ENCODE peak calls at places on chromosome 21, in eight cellular contexts. One of them, this sample, is unnamed.

GRCh38 chr21:41326414-41327080 is 9.9 kb downstream of the FAM3B start:
- DNase-seq in substantia nigra: no peak
- DNase-seq in aorta: no peak
- DNase-seq in CD8-positive, alpha-beta memory T cell: no peak
- DNase-seq in psoas muscle: no peak
- DNase-seq in mammary epithelial cell: no peak
- DNase-seq in breast epithelium: no peak
- DNase-seq in fibroblast of lung: no peak
- DNase-seq in this sample: no peak

GRCh38 chr21:18801468-18801867 is 397.9 kb upstream of the TMPRSS15 start:
- DNase-seq in fibroblast of lung: peak
- DNase-seq in breast epithelium: no peak
- DNase-seq in psoas muscle: no peak
- DNase-seq in CD8-positive, alpha-beta memory T cell: no peak
- DNase-seq in aorta: no peak
- DNase-seq in substantia nigra: no peak
- DNase-seq in mammary epithelial cell: no peak
- DNase-seq in this sample: no peak

GRCh38 chr21:17436626-17437111 is 76.2 kb upstream of the CXADR start:
- DNase-seq in aorta: no peak
- DNase-seq in mammary epithelial cell: no peak
- DNase-seq in breast epithelium: no peak
- DNase-seq in psoas muscle: no peak
- DNase-seq in fibroblast of lung: no peak
- DNase-seq in CD8-positive, alpha-beta memory T cell: no peak
- DNase-seq in substantia nigra: no peak
- DNase-seq in this sample: no peak

GRCh38 chr21:14488805-14489204 is 57.3 kb downstream of the SAMSN1 start:
- DNase-seq in breast epithelium: no peak
- DNase-seq in aorta: no peak
- DNase-seq in mammary epithelial cell: no peak
- DNase-seq in substantia nigra: no peak
- DNase-seq in psoas muscle: no peak
- DNase-seq in fibroblast of lung: no peak
- DNase-seq in CD8-positive, alpha-beta memory T cell: no peak
- DNase-seq in this sample: no peak

GRCh38 chr21:27740084-27740483 is 773.2 kb upstream of the ADAMTS5 start:
- DNase-seq in psoas muscle: no peak
- DNase-seq in mammary epithelial cell: no peak
- DNase-seq in CD8-positive, alpha-beta memory T cell: no peak
- DNase-seq in substantia nigra: no peak
- DNase-seq in fibroblast of lung: no peak
- DNase-seq in breast epithelium: no peak
- DNase-seq in aorta: no peak
- DNase-seq in this sample: no peak

GRCh38 chr21:40615503-40616376 is 231.2 kb downstream of the DSCAM start:
- DNase-seq in mammary epithelial cell: peak
- DNase-seq in CD8-positive, alpha-beta memory T cell: no peak
- DNase-seq in substantia nigra: no peak
- DNase-seq in aorta: no peak
- DNase-seq in breast epithelium: no peak
- DNase-seq in fibroblast of lung: peak
- DNase-seq in psoas muscle: no peak
- DNase-seq in this sample: peak

GRCh38 chr21:33828577-33828976 is 87.0 kb downstream of the ATP5PO start:
- DNase-seq in CD8-positive, alpha-beta memory T cell: no peak
- DNase-seq in breast epithelium: no peak
- DNase-seq in fibroblast of lung: no peak
- DNase-seq in aorta: no peak
- DNase-seq in psoas muscle: no peak
- DNase-seq in substantia nigra: no peak
- DNase-seq in mammary epithelial cell: no peak
- DNase-seq in this sample: no peak

GRCh38 chr21:26842976-26843911 is 2.0 kb downstream of the ADAMTS1 start:
- DNase-seq in fibroblast of lung: peak
- DNase-seq in substantia nigra: peak
- DNase-seq in breast epithelium: peak
- DNase-seq in aorta: peak
- DNase-seq in CD8-positive, alpha-beta memory T cell: no peak
- DNase-seq in mammary epithelial cell: peak
- DNase-seq in psoas muscle: peak
- DNase-seq in this sample: peak

GRCh38 chr21:17427831-17428483 is 84.9 kb upstream of the CXADR start:
- DNase-seq in psoas muscle: no peak
- DNase-seq in CD8-positive, alpha-beta memory T cell: no peak
- DNase-seq in mammary epithelial cell: no peak
- DNase-seq in aorta: no peak
- DNase-seq in breast epithelium: no peak
- DNase-seq in fibroblast of lung: no peak
- DNase-seq in substantia nigra: no peak
- DNase-seq in this sample: no peak

GRCh38 chr21:41832230-41833137 is 46.7 kb downstream of the PRDM15 start:
- DNase-seq in aorta: peak
- DNase-seq in breast epithelium: no peak
- DNase-seq in CD8-positive, alpha-beta memory T cell: no peak
- DNase-seq in mammary epithelial cell: no peak
- DNase-seq in substantia nigra: no peak
- DNase-seq in fibroblast of lung: no peak
- DNase-seq in psoas muscle: no peak
- DNase-seq in this sample: no peak

GRCh38 chr21:39958731-39959130 is 91.5 kb downstream of the PCP4 start:
- DNase-seq in psoas muscle: no peak
- DNase-seq in fibroblast of lung: no peak
- DNase-seq in CD8-positive, alpha-beta memory T cell: no peak
- DNase-seq in aorta: no peak
- DNase-seq in breast epithelium: no peak
- DNase-seq in substantia nigra: no peak
- DNase-seq in mammary epithelial cell: no peak
- DNase-seq in this sample: no peak

GRCh38 chr21:31909153-31909771 is 36.4 kb downstream of the HUNK start:
- DNase-seq in substantia nigra: no peak
- DNase-seq in CD8-positive, alpha-beta memory T cell: no peak
- DNase-seq in fibroblast of lung: peak
- DNase-seq in breast epithelium: no peak
- DNase-seq in psoas muscle: no peak
- DNase-seq in aorta: no peak
- DNase-seq in mammary epithelial cell: no peak
- DNase-seq in this sample: no peak

GRCh38 chr21:27339902-27340301 is 373.0 kb upstream of the ADAMTS5 start:
- DNase-seq in fibroblast of lung: no peak
- DNase-seq in aorta: no peak
- DNase-seq in psoas muscle: no peak
- DNase-seq in breast epithelium: no peak
- DNase-seq in CD8-positive, alpha-beta memory T cell: no peak
- DNase-seq in mammary epithelial cell: no peak
- DNase-seq in substantia nigra: no peak
- DNase-seq in this sample: no peak

GRCh38 chr21:14526199-14526598 is 19.9 kb downstream of the SAMSN1 start:
- DNase-seq in breast epithelium: no peak
- DNase-seq in psoas muscle: no peak
- DNase-seq in mammary epithelial cell: no peak
- DNase-seq in fibroblast of lung: no peak
- DNase-seq in CD8-positive, alpha-beta memory T cell: no peak
- DNase-seq in aorta: no peak
- DNase-seq in substantia nigra: no peak
- DNase-seq in this sample: no peak

GRCh38 chr21:24941316-24942185 is 665.7 kb downstream of the MRPL39 start:
- DNase-seq in CD8-positive, alpha-beta memory T cell: no peak
- DNase-seq in fibroblast of lung: peak
- DNase-seq in aorta: no peak
- DNase-seq in psoas muscle: no peak
- DNase-seq in breast epithelium: no peak
- DNase-seq in mammary epithelial cell: no peak
- DNase-seq in substantia nigra: no peak
- DNase-seq in this sample: peak

GRCh38 chr21:25149022-25149421 is 458.3 kb downstream of the MRPL39 start:
- DNase-seq in psoas muscle: no peak
- DNase-seq in aorta: no peak
- DNase-seq in fibroblast of lung: no peak
- DNase-seq in substantia nigra: no peak
- DNase-seq in breast epithelium: no peak
- DNase-seq in CD8-positive, alpha-beta memory T cell: no peak
- DNase-seq in mammary epithelial cell: no peak
- DNase-seq in this sample: no peak

GRCh38 chr21:41442496-41443186 is 16.6 kb downstream of the MX1 start:
- DNase-seq in mammary epithelial cell: no peak
- DNase-seq in aorta: no peak
- DNase-seq in substantia nigra: no peak
- DNase-seq in psoas muscle: no peak
- DNase-seq in breast epithelium: no peak
- DNase-seq in CD8-positive, alpha-beta memory T cell: no peak
- DNase-seq in fibroblast of lung: peak
- DNase-seq in this sample: no peak

GRCh38 chr21:29238052-29238966 is 60.4 kb upstream of the BACH1 start:
- DNase-seq in fibroblast of lung: no peak
- DNase-seq in breast epithelium: no peak
- DNase-seq in mammary epithelial cell: no peak
- DNase-seq in aorta: no peak
- DNase-seq in substantia nigra: no peak
- DNase-seq in psoas muscle: no peak
- DNase-seq in CD8-positive, alpha-beta memory T cell: no peak
- DNase-seq in this sample: no peak
- H3K27ac ChIP-seq in fibroblast of lung: no peak
- H3K27ac ChIP-seq in breast epithelium: peak
- H3K27ac ChIP-seq in mammary epithelial cell: no peak
- H3K27ac ChIP-seq in aorta: no peak
- H3K27ac ChIP-seq in substantia nigra: no peak
- H3K27ac ChIP-seq in psoas muscle: no peak
- H3K27ac ChIP-seq in CD8-positive, alpha-beta memory T cell: no peak
- H3K27ac ChIP-seq in this sample: peak

GRCh38 chr21:38301321-38302214 is 44.8 kb downstream of the KCNJ15 start:
- DNase-seq in substantia nigra: no peak
- DNase-seq in psoas muscle: no peak
- DNase-seq in breast epithelium: no peak
- DNase-seq in mammary epithelial cell: no peak
- DNase-seq in CD8-positive, alpha-beta memory T cell: no peak
- DNase-seq in aorta: no peak
- DNase-seq in fibroblast of lung: no peak
- DNase-seq in this sample: no peak

GRCh38 chr21:38300180-38300579 is 43.4 kb downstream of the KCNJ15 start:
- DNase-seq in substantia nigra: no peak
- DNase-seq in psoas muscle: no peak
- DNase-seq in breast epithelium: no peak
- DNase-seq in aorta: no peak
- DNase-seq in mammary epithelial cell: no peak
- DNase-seq in fibroblast of lung: no peak
- DNase-seq in CD8-positive, alpha-beta memory T cell: no peak
- DNase-seq in this sample: no peak

GRCh38 chr21:38306407-38306806 is 49.6 kb downstream of the KCNJ15 start:
- DNase-seq in CD8-positive, alpha-beta memory T cell: no peak
- DNase-seq in mammary epithelial cell: peak
- DNase-seq in aorta: no peak
- DNase-seq in breast epithelium: no peak
- DNase-seq in fibroblast of lung: peak
- DNase-seq in substantia nigra: no peak
- DNase-seq in psoas muscle: no peak
- DNase-seq in this sample: no peak

GRCh38 chr21:38306833-38307232 is 50.0 kb downstream of the KCNJ15 start:
- DNase-seq in psoas muscle: no peak
- DNase-seq in substantia nigra: no peak
- DNase-seq in CD8-positive, alpha-beta memory T cell: no peak
- DNase-seq in aorta: no peak
- DNase-seq in fibroblast of lung: peak
- DNase-seq in breast epithelium: no peak
- DNase-seq in mammary epithelial cell: peak
- DNase-seq in this sample: peak

DNA sequence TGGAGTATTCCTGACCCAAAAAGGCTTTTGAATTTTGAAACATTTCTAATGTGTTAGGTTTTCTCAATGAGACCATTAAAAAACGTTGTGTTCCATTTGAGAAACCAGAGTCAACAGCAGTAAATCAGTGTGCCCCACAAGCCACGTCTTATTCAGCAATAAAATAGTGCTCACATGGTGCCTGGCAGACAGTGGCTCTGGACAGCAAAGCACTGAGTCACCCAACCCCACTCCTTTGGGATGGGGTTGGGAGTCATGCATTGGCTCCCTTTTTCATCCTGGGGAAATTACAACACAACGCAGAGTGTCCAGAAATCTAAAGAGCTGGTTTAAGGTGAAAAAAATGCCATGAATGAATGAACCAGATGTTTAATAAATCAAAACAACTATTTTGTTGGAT is 46.5 kb downstream of the KCNJ15 start:
- DNase-seq in substantia nigra: no peak
- DNase-seq in psoas muscle: peak
- DNase-seq in breast epithelium: no peak
- DNase-seq in CD8-positive, alpha-beta memory T cell: no peak
- DNase-seq in fibroblast of lung: peak
- DNase-seq in mammary epithelial cell: peak
- DNase-seq in aorta: peak
- DNase-seq in this sample: peak
- H3K27ac ChIP-seq in substantia nigra: no peak
- H3K27ac ChIP-seq in psoas muscle: no peak
- H3K27ac ChIP-seq in breast epithelium: no peak
- H3K27ac ChIP-seq in CD8-positive, alpha-beta memory T cell: no peak
- H3K27ac ChIP-seq in fibroblast of lung: peak
- H3K27ac ChIP-seq in mammary epithelial cell: peak
- H3K27ac ChIP-seq in aorta: no peak
- H3K27ac ChIP-seq in this sample: peak

GRCh38 chr21:46083271-46084040 is 14.5 kb upstream of the COL6A2 start:
- DNase-seq in mammary epithelial cell: no peak
- DNase-seq in aorta: peak
- DNase-seq in psoas muscle: peak
- DNase-seq in fibroblast of lung: no peak
- DNase-seq in substantia nigra: no peak
- DNase-seq in breast epithelium: peak
- DNase-seq in CD8-positive, alpha-beta memory T cell: no peak
- DNase-seq in this sample: no peak
- H3K27ac ChIP-seq in mammary epithelial cell: no peak
- H3K27ac ChIP-seq in aorta: no peak
- H3K27ac ChIP-seq in psoas muscle: no peak
- H3K27ac ChIP-seq in fibroblast of lung: peak
- H3K27ac ChIP-seq in substantia nigra: no peak
- H3K27ac ChIP-seq in breast epithelium: peak
- H3K27ac ChIP-seq in CD8-positive, alpha-beta memory T cell: no peak
- H3K27ac ChIP-seq in this sample: no peak

GRCh38 chr21:43331962-43332458 is 94.9 kb downstream of the SIK1 start:
- DNase-seq in psoas muscle: peak
- DNase-seq in substantia nigra: peak
- DNase-seq in fibroblast of lung: peak
- DNase-seq in mammary epithelial cell: no peak
- DNase-seq in breast epithelium: peak
- DNase-seq in aorta: no peak
- DNase-seq in CD8-positive, alpha-beta memory T cell: no peak
- DNase-seq in this sample: peak
- H3K27ac ChIP-seq in psoas muscle: no peak
- H3K27ac ChIP-seq in substantia nigra: peak
- H3K27ac ChIP-seq in fibroblast of lung: peak
- H3K27ac ChIP-seq in mammary epithelial cell: no peak
- H3K27ac ChIP-seq in breast epithelium: peak
- H3K27ac ChIP-seq in aorta: no peak
- H3K27ac ChIP-seq in CD8-positive, alpha-beta memory T cell: no peak
- H3K27ac ChIP-seq in this sample: no peak

GRCh38 chr21:46605759-46606426 is 1.0 kb upstream of the S100B start:
- DNase-seq in mammary epithelial cell: no peak
- DNase-seq in fibroblast of lung: no peak
- DNase-seq in aorta: peak
- DNase-seq in psoas muscle: peak
- DNase-seq in breast epithelium: no peak
- DNase-seq in substantia nigra: no peak
- DNase-seq in CD8-positive, alpha-beta memory T cell: peak
- DNase-seq in this sample: no peak
- H3K27ac ChIP-seq in mammary epithelial cell: no peak
- H3K27ac ChIP-seq in fibroblast of lung: no peak
- H3K27ac ChIP-seq in aorta: no peak
- H3K27ac ChIP-seq in psoas muscle: no peak
- H3K27ac ChIP-seq in breast epithelium: peak
- H3K27ac ChIP-seq in substantia nigra: peak
- H3K27ac ChIP-seq in CD8-positive, alpha-beta memory T cell: no peak
- H3K27ac ChIP-seq in this sample: no peak

This sample was measured in epithelial cell of prostate.